ENCODE peak calls at places on chromosomes 4 and X, in eight cellular contexts. V, N, O, Y, M, W, F and R are unnamed samples.

GRCh38 chr4:180437601-180438000 is 1805.6 kb upstream of the TENM3 start:
- DNase-seq in V (no peak), N (no peak), O (peak; percentile 15), Y (no peak), M (no peak), W (no peak), F (no peak), R (no peak)

GRCh38 chr4:39521253-39521908 is 5.9 kb downstream of the UGDH start:
- DNase-seq in V (no peak), N (no peak), O (peak; percentile 62), Y (no peak), M (no peak), W (no peak), F (peak; percentile 19), R (no peak)

GRCh38 chr4:105709081-105709450 is 482 bp downstream of the GSTCD start:
- DNase-seq in V (no peak), N (no peak), O (peak; percentile 11), Y (no peak), M (no peak), W (no peak), F (peak; percentile 45), R (no peak)

GRCh38 chr4:139783761-139784484 is 118.3 kb downstream of the MGST2 start:
- DNase-seq in V (no peak), N (no peak), O (no peak), Y (no peak), M (no peak), W (no peak), F (no peak), R (peak; percentile 66)

GRCh38 chr4:95129708-95130343 is 372.1 kb downstream of the BMPR1B start:
- DNase-seq in V (no peak), N (no peak), O (peak; percentile 99), Y (no peak), M (peak; percentile 49), W (peak; percentile 99), F (peak; percentile 92), R (peak; percentile 21)

GRCh38 chr4:108492816-108493595 is 127.4 kb upstream of the RPL34 start:
- DNase-seq in V (no peak), N (no peak), O (peak; percentile 10), Y (no peak), M (no peak), W (peak; percentile 23), F (peak; percentile 58), R (no peak)

GRCh38 chr4:78644744-78645330 is 93.3 kb downstream of the ANXA3 start:
- DNase-seq in V (peak; percentile 63), N (peak; percentile 24), O (peak; percentile 77), Y (peak; percentile 72), M (peak; percentile 73), W (peak; percentile 86), F (peak; percentile 67), R (no peak)

GRCh38 chr4:8182858-8183725 is 16.0 kb upstream of the SH3TC1 start:
- DNase-seq in V (peak; percentile 89), N (peak; percentile 94), O (peak; percentile 72), Y (peak; percentile 77), M (peak; percentile 84), W (peak; percentile 73), F (peak; percentile 19), R (no peak)

GRCh38 chr4:856468-856901 is 30.6 kb upstream of the CPLX1 start:
- DNase-seq in V (no peak), N (no peak), O (no peak), Y (no peak), M (no peak), W (no peak), F (no peak), R (no peak)

GRCh38 chr4:40055379-40055872 is 1.2 kb upstream of the N4BP2 start:
- DNase-seq in V (no peak), N (no peak), O (peak; percentile 62), Y (no peak), M (no peak), W (no peak), F (no peak), R (no peak)

GRCh38 chrX:154063234-154063633 is 34.3 kb downstream of the MECP2 start:
- DNase-seq in V (no peak), N (no peak), O (no peak), Y (no peak), M (no peak), W (no peak), F (no peak), R (no peak)

GRCh38 chr4:147794787-147795413 is 63.0 kb downstream of the ARHGAP10 start:
- DNase-seq in V (no peak), N (no peak), O (no peak), Y (no peak), M (no peak), W (no peak), F (no peak), R (no peak)

GRCh38 chr4:185566972-185567749 is 31.9 kb upstream of the PDLIM3 start:
- DNase-seq in V (no peak), N (no peak), O (peak; percentile 88), Y (no peak), M (no peak), W (peak; percentile 89), F (peak; percentile 32), R (peak; percentile 10)

GRCh38 chr4:183256756-183257385 is 63.2 kb downstream of the CLDN22 start:
- DNase-seq in V (peak; percentile 55), N (peak; percentile 59), O (no peak), Y (peak; percentile 70), M (peak; percentile 42), W (peak; percentile 44), F (peak; percentile 65), R (peak; percentile 28)

GRCh38 chr4:6287017-6287788 is 17.6 kb downstream of the WFS1 start:
- DNase-seq in V (no peak), N (peak; percentile 45), O (no peak), Y (no peak), M (no peak), W (no peak), F (no peak), R (no peak)

DNA sequence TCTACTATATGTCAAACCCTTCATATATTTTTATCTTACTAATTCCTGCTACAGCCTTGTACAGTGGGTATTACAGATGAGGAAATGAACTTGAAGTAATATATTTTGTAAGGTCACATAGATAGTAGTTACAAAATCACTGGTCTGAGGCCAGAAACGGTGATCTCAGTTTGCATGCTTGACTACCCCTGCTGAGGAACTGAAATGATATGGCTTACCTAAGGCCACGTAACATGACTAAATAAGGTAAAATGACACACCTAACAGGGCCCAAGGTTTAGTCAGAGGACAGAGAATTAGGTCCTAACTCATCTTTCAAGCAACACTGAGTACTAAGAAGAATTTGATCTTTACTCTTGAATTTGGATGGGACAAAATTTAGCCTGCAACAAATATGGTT is 1.5 kb upstream of the COMMD8 start:
- DNase-seq in V (no peak), N (no peak), O (no peak), Y (no peak), M (no peak), W (no peak), F (no peak), R (no peak)
- H3K4me3 ChIP-seq in V (no peak overlapping the region), N (no peak overlapping the region), O (no peak overlapping the region), Y (no peak overlapping the region), M (no peak overlapping the region), W (no peak overlapping the region), F (no peak overlapping the region), R (no peak overlapping the region)

GRCh38 chrX:110219920-110220319 is 98.0 kb downstream of the AMMECR1 start:
- DNase-seq in V (no peak), N (no peak), O (peak; percentile 44), Y (no peak), M (no peak), W (no peak), F (no peak), R (no peak)
- H3K27ac ChIP-seq in V (no peak overlapping the region), N (no peak overlapping the region), O (peak overlapping the region; percentile 40), Y (no peak overlapping the region), M (no peak overlapping the region), W (peak overlapping the region; percentile 24), F (no peak overlapping the region), R (no peak overlapping the region)

DNA sequence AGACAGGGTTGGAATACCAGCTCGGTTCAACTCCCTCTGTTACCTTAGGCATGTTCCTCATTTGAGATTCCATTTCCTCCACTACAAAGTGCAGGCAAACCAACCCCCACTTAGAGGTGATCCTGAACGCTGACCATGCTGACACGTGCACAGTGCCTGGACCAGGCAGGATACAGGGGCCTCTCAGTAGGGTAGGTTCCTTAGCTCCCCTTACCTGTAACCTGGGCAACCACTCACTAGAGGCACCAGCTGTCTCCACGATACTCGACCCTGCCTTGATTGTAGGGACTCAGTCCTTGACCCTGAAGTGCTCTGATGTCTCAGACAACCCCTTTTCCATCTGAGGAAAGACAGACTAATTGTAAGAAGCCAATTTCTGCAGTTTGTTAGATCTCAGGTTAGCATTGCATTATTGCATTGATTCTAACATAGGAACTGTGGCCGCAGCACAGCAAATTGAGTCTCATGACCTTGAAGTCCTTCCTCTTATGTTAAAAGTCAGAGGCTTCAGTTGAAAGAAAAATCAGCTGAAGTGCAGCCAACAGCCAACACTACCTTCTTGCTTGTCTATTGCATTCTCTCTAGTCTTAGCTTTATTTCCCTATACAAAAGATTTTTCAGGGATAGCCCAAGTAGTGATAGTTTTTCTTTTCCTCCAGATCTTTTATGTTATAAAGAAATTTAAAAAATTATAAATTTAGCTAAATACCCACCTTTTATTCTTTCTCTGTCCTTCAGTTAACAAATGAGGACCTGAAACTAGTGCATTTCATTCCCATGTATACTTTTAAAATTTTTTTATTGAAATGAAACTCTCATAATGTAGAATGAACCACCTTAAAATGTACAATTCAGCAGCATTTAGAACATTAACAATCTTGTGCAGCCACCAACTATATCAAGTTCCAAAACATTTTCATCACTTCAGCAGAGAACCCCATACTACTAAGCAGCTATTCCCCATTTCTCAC is 11.2 kb upstream of the C1QTNF7 start:
- DNase-seq in V (no peak), N (no peak), O (no peak), Y (no peak), M (no peak), W (no peak), F (no peak), R (no peak)
- H3K27me3 ChIP-seq in V (no peaks in the 10 kb centered on the region), N (no peaks in the 10 kb centered on the region), O (no peaks in the 10 kb centered on the region), Y (no peaks in the 10 kb centered on the region), M (no peaks in the 10 kb centered on the region), W (no peaks in the 10 kb centered on the region), F (no peaks in the 10 kb centered on the region), R (no peaks in the 10 kb centered on the region)

GRCh38 chr4:151193414-151193813 is 83.5 kb upstream of the PRSS48 start:
- DNase-seq in V (no peak), N (no peak), O (no peak), Y (no peak), M (no peak), W (no peak), F (no peak), R (no peak)

GRCh38 chr4:151195801-151196200 is 81.2 kb upstream of the PRSS48 start:
- DNase-seq in V (no peak), N (no peak), O (peak; percentile 74), Y (no peak), M (no peak), W (peak; percentile 25), F (no peak), R (no peak)

GRCh38 chr4:151199496-151200190 is 77.3 kb upstream of the PRSS48 start:
- DNase-seq in V (no peak), N (peak; percentile 23), O (no peak), Y (no peak), M (no peak), W (no peak), F (no peak), R (peak; percentile 4)

GRCh38 chr4:151198748-151199147 is 78.2 kb upstream of the PRSS48 start:
- DNase-seq in V (no peak), N (no peak), O (no peak), Y (no peak), M (no peak), W (no peak), F (no peak), R (no peak)

DNA sequence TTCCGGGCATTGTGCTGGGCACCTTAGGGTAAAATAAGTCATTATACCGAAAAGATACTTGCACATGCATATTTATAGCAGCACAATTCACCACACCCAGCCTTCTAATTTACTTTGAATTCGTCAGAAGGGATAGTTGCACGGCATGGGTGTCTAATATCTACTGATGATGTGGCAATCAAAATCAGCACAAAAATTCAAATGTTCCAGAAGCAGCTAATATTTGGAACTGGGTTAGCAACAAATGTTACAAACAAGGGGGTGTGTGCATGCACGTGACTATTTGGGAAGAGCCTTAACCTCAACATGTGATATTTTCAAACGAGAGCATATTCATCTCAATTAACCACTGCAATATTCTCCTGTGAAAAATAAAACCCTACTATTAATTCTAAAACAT is 79.7 kb upstream of the PRSS48 start:
- DNase-seq in V (no peak), N (no peak), O (no peak), Y (no peak), M (no peak), W (no peak), F (no peak), R (no peak)
- H3K4me3 ChIP-seq in V (no peak overlapping the region), N (no peak overlapping the region), O (no peak overlapping the region), Y (no peak overlapping the region), M (no peak overlapping the region), W (no peak overlapping the region), F (no peak overlapping the region), R (no peak overlapping the region)